ENCODE peak calls at places on chromosomes 3 and 15, in five cellular contexts. L is fibroblast of mammary gland; G is CD8-positive, alpha-beta T cell; T is fibroblast of pulmonary artery; Q is lower leg skin. D is an unnamed sample.

GRCh38 chr3:52529376-52530333 is 4.0 kb downstream of the NT5DC2 start:
- DNase-seq in L (peak; percentile 70), G (peak; percentile 5), T (peak; percentile 87), Q (peak; percentile 82), D (no peak)

GRCh38 chr3:194296832-194297666 is 54.1 kb downstream of the CPN2 start:
- DNase-seq in L (no peak), G (no peak), T (no peak), Q (peak; percentile 82), D (no peak)

GRCh38 chr3:31312400-31312799 is 220.3 kb upstream of the STT3B start:
- DNase-seq in L (peak; percentile 43), G (no peak), T (peak; percentile 52), Q (no peak), D (no peak)

GRCh38 chr3:184602406-184603155 is 41.0 kb downstream of the EPHB3 start:
- DNase-seq in L (no peak), G (no peak), T (no peak), Q (no peak), D (no peak)

GRCh38 chr15:76206325-76206976 is 104.8 kb downstream of the ETFA start:
- DNase-seq in L (peak; percentile 54), G (no peak), T (peak; percentile 83), Q (peak; percentile 91), D (no peak)

GRCh38 chr15:63331456-63331855 is 50.2 kb downstream of the CA12 start:
- DNase-seq in L (peak; percentile 35), G (no peak), T (no peak), Q (peak; percentile 68), D (no peak)

GRCh38 chr15:72033285-72033684 is 84.7 kb downstream of the MYO9A start:
- DNase-seq in L (no peak), G (no peak), T (no peak), Q (no peak), D (no peak)

GRCh38 chr3:8368598-8368997 is 133.0 kb upstream of the LMCD1 start:
- DNase-seq in L (no peak), G (no peak), T (no peak), Q (no peak), D (no peak)

GRCh38 chr3:146044046-146044445 is 116.9 kb downstream of the PLOD2 start:
- DNase-seq in L (peak; percentile 39), G (no peak), T (no peak), Q (no peak), D (no peak)

GRCh38 chr3:47647550-47647949 is 68.9 kb upstream of the CSPG5 start:
- DNase-seq in L (no peak), G (no peak), T (no peak), Q (no peak), D (no peak)

GRCh38 chr3:12660196-12660595 is 3.7 kb downstream of the RAF1 start:
- DNase-seq in L (no peak), G (no peak), T (no peak), Q (no peak), D (no peak)

GRCh38 chr15:78394981-78395619 is 42.9 kb upstream of the IREB2 start:
- DNase-seq in L (no peak), G (no peak), T (no peak), Q (peak; percentile 68), D (no peak)

GRCh38 chr3:169173231-169173630 is 490.3 kb downstream of the MECOM start:
- DNase-seq in L (peak; percentile 60), G (no peak), T (peak; percentile 44), Q (no peak), D (no peak)

GRCh38 chr3:31364711-31365110 is 168.0 kb upstream of the STT3B start:
- DNase-seq in L (peak; percentile 57), G (no peak), T (peak; percentile 70), Q (no peak), D (no peak)

GRCh38 chr3:32111560-32111959 is 5.1 kb downstream of the GPD1L start:
- DNase-seq in L (no peak), G (no peak), T (no peak), Q (no peak), D (no peak)

GRCh38 chr15:59251001-59251845 is 44.6 kb downstream of the LDHAL6B start:
- DNase-seq in L (no peak), G (no peak), T (no peak), Q (no peak), D (peak; percentile 68)

GRCh38 chr3:69088033-69088432 is 3.3 kb downstream of the ARL6IP5 start:
- DNase-seq in L (peak; percentile 73), G (no peak), T (peak; percentile 51), Q (no peak), D (no peak)

GRCh38 chr15:80660114-80660513 is 35.0 kb upstream of the ABHD17C start:
- DNase-seq in L (peak; percentile 66), G (no peak), T (peak; percentile 67), Q (no peak), D (no peak)

GRCh38 chr3:64444619-64445317 is 219.5 kb upstream of the PRICKLE2 start:
- DNase-seq in L (no peak), G (no peak), T (no peak), Q (no peak), D (no peak)

GRCh38 chr3:123552095-123552714 is 32.6 kb downstream of the HACD2 start:
- DNase-seq in L (peak; percentile 34), G (no peak), T (peak; percentile 35), Q (no peak), D (no peak)

GRCh38 chr15:70142322-70143191 is 44.8 kb upstream of the TLE3 start:
- DNase-seq in L (peak; percentile 86), G (no peak), T (peak; percentile 92), Q (no peak), D (no peak)

GRCh38 chr3:173275740-173276139 is 121.8 kb upstream of the NLGN1 start:
- DNase-seq in L (no peak), G (no peak), T (no peak), Q (no peak), D (no peak)

GRCh38 chr15:84889313-84889990 is 5.0 kb downstream of the SLC28A1 start:
- DNase-seq in L (no peak), G (no peak), T (no peak), Q (no peak), D (no peak)

GRCh38 chr15:63362196-63362595 is 19.4 kb downstream of the CA12 start:
- DNase-seq in L (no peak), G (no peak), T (peak; percentile 87), Q (no peak), D (no peak)

GRCh38 chr3:113312416-113312815 is 101.1 kb downstream of the BOC start:
- DNase-seq in L (no peak), G (no peak), T (no peak), Q (no peak), D (no peak)

DNA sequence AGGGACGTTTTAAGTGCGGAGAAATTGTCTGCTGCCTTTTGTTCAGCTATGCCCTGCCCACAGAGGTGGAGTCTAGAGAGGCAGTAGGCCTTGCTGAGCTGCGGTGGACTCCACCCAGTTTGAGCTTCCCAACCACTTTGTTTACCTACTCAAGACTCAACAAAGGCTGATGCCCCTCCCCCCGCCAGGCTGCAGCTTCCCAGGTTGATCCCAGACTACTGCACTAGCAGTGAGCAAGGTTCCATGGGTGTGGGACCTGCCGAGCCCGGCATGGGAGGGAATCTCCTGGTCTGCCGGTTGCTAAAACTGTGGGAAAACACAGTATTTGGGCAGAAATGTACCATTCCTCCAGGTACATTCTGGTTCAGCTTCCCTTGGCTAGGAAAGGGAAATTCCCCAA is 282.0 kb downstream of the VGLL3 start:
- DNase-seq in L (no peak), G (no peak), T (no peak), Q (no peak), D (no peak)
- H3K4me3 ChIP-seq in L (no peak overlapping the region), G (no peak overlapping the region), T (no peak overlapping the region), Q (no peak overlapping the region), D (no peak overlapping the region)

GRCh38 chr15:50797926-50798325 is 32.4 kb upstream of the SPPL2A start:
- DNase-seq in L (no peak), G (no peak), T (no peak), Q (no peak), D (no peak)

GRCh38 chr15:50791537-50791885 is 26.0 kb upstream of the SPPL2A start:
- DNase-seq in L (no peak), G (no peak), T (no peak), Q (peak; percentile 17), D (no peak)

GRCh38 chr15:50790778-50791536 is 25.5 kb upstream of the SPPL2A start:
- DNase-seq in L (no peak), G (no peak), T (no peak), Q (peak; percentile 17), D (no peak)

GRCh38 chr15:50798684-50799083 is 33.2 kb upstream of the SPPL2A start:
- DNase-seq in L (peak; percentile 12), G (no peak), T (no peak), Q (no peak), D (peak; percentile 4)

DNA sequence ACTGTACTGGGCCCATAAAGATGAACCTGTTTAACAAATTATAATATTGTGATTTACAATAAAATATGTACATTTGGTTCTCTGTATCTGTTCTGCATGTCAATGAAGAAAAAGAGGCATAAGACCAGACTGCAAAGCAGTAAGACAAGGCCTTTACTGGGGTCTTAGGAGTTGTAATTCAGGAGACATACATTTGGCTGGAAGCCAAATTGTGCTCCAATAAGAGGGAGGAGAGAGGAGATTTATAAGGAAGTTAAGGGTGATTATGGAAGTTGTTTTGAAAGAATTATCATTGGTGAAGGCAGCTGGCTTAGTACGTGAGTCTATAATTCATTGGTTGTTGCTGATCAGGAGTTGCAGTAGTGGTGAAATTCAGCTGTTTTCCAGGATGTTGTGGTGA is 28.6 kb upstream of the SPPL2A start:
- DNase-seq in L (no peak), G (no peak), T (no peak), Q (no peak), D (no peak)
- TF ChIP-seq CTCF in L (no peak), G (no peak), T (no peak), Q (no peak), D (no peak)

GRCh38 chr15:35546581-35547381 is 816 bp upstream of the DPH6 start:
- DNase-seq in L (no peak), G (no peak), T (no peak), Q (no peak), D (no peak)

GRCh38 chr15:35549567-35549966 is 3.6 kb upstream of the DPH6 start:
- DNase-seq in L (no peak), G (no peak), T (no peak), Q (no peak), D (no peak)

GRCh38 chr15:35548435-35548834 is 2.5 kb upstream of the DPH6 start:
- DNase-seq in L (no peak), G (no peak), T (no peak), Q (no peak), D (no peak)

GRCh38 chr15:35545825-35546580 is at the start of gene DPH6:
- DNase-seq in L (peak; percentile 78), G (peak; percentile 89), T (peak; percentile 88), Q (peak; percentile 94), D (peak; percentile 57)

DNA sequence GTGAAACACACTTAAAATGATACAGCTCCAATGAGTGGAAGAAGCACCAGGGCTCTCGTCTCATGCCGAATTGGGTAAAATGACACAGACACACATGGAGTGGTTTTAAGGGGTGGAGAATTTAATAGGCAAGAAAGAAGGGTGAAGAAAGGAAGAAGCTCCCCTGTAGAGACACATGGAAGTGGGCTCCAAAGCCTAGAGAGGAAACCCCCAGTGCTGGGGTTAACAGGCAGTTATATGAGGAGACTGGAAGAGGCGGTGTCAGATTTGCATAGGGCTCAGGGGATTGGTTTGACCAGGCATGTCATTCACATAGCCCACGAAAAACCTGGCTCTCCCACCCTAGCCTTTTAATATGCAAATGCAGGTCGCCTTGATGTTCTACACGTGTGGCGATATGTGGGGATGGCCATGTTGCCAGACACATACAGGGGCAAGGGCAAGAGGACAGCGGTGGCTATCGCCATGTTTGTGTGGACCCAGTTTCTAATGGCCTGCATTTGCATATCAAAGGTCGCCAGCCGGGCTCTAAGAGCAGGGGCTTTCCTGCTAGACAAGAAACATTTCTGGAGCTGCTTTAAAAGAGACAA is 1.9 kb upstream of the DPH6 start:
- DNase-seq in L (no peak), G (no peak), T (no peak), Q (no peak), D (no peak)
- H3K4me3 ChIP-seq in L (no peak overlapping the region), G (no peak overlapping the region), T (no peak overlapping the region), Q (no peak overlapping the region), D (no peak overlapping the region)

GRCh38 chr3:129625071-129625874 is 18.8 kb upstream of the PLXND1 start:
- DNase-seq in L (no peak), G (no peak), T (no peak), Q (peak; percentile 84), D (no peak)
- TF ChIP-seq CTCF in L (peak; percentile 19), G (no peak), T (peak; percentile 15), Q (no peak), D (no peak)